ENCODE peak calls at places on chromosomes 4 and X, in four cellular contexts. W, G, K and C are unnamed samples.

GRCh38 chrX:111519215-111519614 is 7.8 kb downstream of the SERTM2 start:
- DNase-seq in W (no peak), G (no peak), K (no peak), C (no peak)

GRCh38 chrX:46792826-46793195 is 33.9 kb upstream of the SLC9A7 start:
- DNase-seq in W (no peak), G (no peak), K (no peak), C (no peak)

GRCh38 chrX:131677655-131678628 is 134.1 kb downstream of the OR13H1 start:
- DNase-seq in W (no peak), G (no peak), K (peak; percentile 68), C (peak; percentile 9)

GRCh38 chr4:141133146-141134006 is at the start of gene RNF150:
- DNase-seq in W (peak; percentile 83), G (peak; percentile 87), K (peak; percentile 80), C (peak; percentile 68)

GRCh38 chr4:6582889-6583504 is 8.0 kb downstream of the MAN2B2 start:
- DNase-seq in W (no peak), G (no peak), K (peak; percentile 46), C (peak; percentile 33)

GRCh38 chr4:104462647-104463046 is 32.0 kb downstream of the CXXC4 start:
- DNase-seq in W (no peak), G (no peak), K (no peak), C (no peak)

GRCh38 chr4:95363579-95363965 is 185.2 kb downstream of the UNC5C start:
- DNase-seq in W (no peak), G (no peak), K (no peak), C (no peak)

GRCh38 chrX:1485033-1485432 is 32.3 kb upstream of the ASMTL start:
- DNase-seq in W (no peak), G (peak; percentile 32), K (no peak), C (no peak)

GRCh38 chr4:38058186-38058585 is 98.0 kb downstream of the PTTG2 start:
- DNase-seq in W (no peak), G (peak; percentile 43), K (no peak), C (no peak)

GRCh38 chrX:155028192-155028591 is 1.5 kb downstream of the FUNDC2 start:
- DNase-seq in W (no peak), G (no peak), K (no peak), C (no peak)

GRCh38 chr4:8192748-8193738 is 6.0 kb upstream of the SH3TC1 start:
- DNase-seq in W (no peak), G (no peak), K (peak; percentile 36), C (peak; percentile 80)

GRCh38 chrX:1502241-1502640 is 34.7 kb downstream of the P2RY8 start:
- DNase-seq in W (no peak), G (peak; percentile 71), K (no peak), C (no peak)

GRCh38 chr4:79652232-79652631 is 244.2 kb upstream of the GK2 start:
- DNase-seq in W (peak; percentile 28), G (no peak), K (no peak), C (peak; percentile 78)

GRCh38 chrX:123173833-123174232 is 10.2 kb upstream of the GRIA3 start:
- DNase-seq in W (no peak), G (no peak), K (no peak), C (peak; percentile 22)

GRCh38 chr4:101014417-101014816 is 332.9 kb downstream of the PPP3CA start:
- DNase-seq in W (no peak), G (no peak), K (no peak), C (no peak)

GRCh38 chrX:71935542-71935941 is 24.9 kb downstream of the NHSL2 start:
- DNase-seq in W (no peak), G (no peak), K (no peak), C (no peak)